ENCODE peak calls at places on chromosomes 1 and 21, in nine cellular contexts. G, I, R, M, L, U, O, K and C are unnamed samples.

GRCh38 chr1:213452504-213452903 is 401.5 kb downstream of the RPS6KC1 start:
- DNase-seq in G (no peak), I (no peak), K (no peak), O (no peak), L (no peak), M (no peak), U (no peak), R (no peak), C (no peak)

GRCh38 chr1:52629021-52629643 is 3.8 kb upstream of the SHISAL2A start:
- DNase-seq in K (no peak), M (no peak), G (peak), L (no peak), U (no peak), O (no peak), I (no peak), R (no peak), C (no peak)

GRCh38 chr1:229792576-229792975 is 166.5 kb downstream of the URB2 start:
- DNase-seq in U (no peak), I (no peak), M (no peak), G (no peak), L (no peak), R (no peak), K (no peak), O (no peak), C (no peak)

GRCh38 chr1:159936284-159936904 is 9.0 kb downstream of the IGSF9 start:
- DNase-seq in K (peak), O (no peak), I (no peak), G (peak), R (peak), L (no peak), U (peak), M (peak), C (no peak)

GRCh38 chr1:36458910-36459309 is 5.3 kb downstream of the MRPS15 start:
- DNase-seq in O (no peak), R (no peak), M (no peak), L (no peak), U (no peak), G (no peak), I (no peak), K (peak), C (no peak)

GRCh38 chr1:204994086-204994862 is 48.7 kb upstream of the CNTN2 start:
- DNase-seq in K (no peak), G (no peak), O (no peak), M (no peak), I (no peak), R (peak), L (no peak), U (no peak), C (no peak)

GRCh38 chr1:16158025-16158424 is 2.2 kb upstream of the EPHA2 start:
- DNase-seq in K (no peak), U (no peak), O (no peak), G (no peak), R (no peak), L (no peak), I (no peak), M (no peak), C (no peak)

GRCh38 chr1:154747380-154747779 is 122.7 kb downstream of the KCNN3 start:
- DNase-seq in K (no peak), M (no peak), G (no peak), I (no peak), L (no peak), R (no peak), O (no peak), U (no peak), C (no peak)

GRCh38 chr1:178436899-178437298 is 59.9 kb downstream of the CLEC20A start:
- DNase-seq in I (no peak), U (no peak), R (no peak), G (no peak), M (no peak), L (no peak), K (no peak), O (no peak), C (no peak)

GRCh38 chr1:77652179-77652745 is 30.2 kb downstream of the ZZZ3 start:
- DNase-seq in L (no peak), G (peak), M (peak), U (no peak), K (no peak), O (no peak), I (no peak), R (peak), C (no peak)

GRCh38 chr21:34693192-34693810 is 24.5 kb downstream of the CLIC6 start:
- DNase-seq in O (peak), L (no peak), M (peak), U (peak), G (peak), R (peak), K (peak), I (peak), C (no peak)

GRCh38 chr1:91752324-91752723 is 133.6 kb downstream of the TGFBR3 start:
- DNase-seq in R (no peak), U (no peak), O (no peak), I (no peak), L (no peak), K (no peak), M (no peak), G (no peak), C (no peak)

GRCh38 chr1:225567789-225568188 is 85.1 kb downstream of the ENAH start:
- DNase-seq in R (no peak), G (peak), I (no peak), M (no peak), O (no peak), K (no peak), L (no peak), U (no peak), C (no peak)

GRCh38 chr1:15188145-15188544 is 34.6 kb downstream of the TMEM51 start:
- DNase-seq in U (no peak), I (no peak), M (no peak), K (no peak), G (no peak), L (no peak), R (no peak), O (no peak), C (no peak)

GRCh38 chr21:46127239-46128105 is 27.9 kb downstream of the FTCD start:
- DNase-seq in K (no peak), M (no peak), G (no peak), U (no peak), O (no peak), L (no peak), I (no peak), R (no peak), C (no peak)

GRCh38 chr1:164768045-164768402 is 209.0 kb downstream of the PBX1 start:
- DNase-seq in O (no peak), U (no peak), R (peak), I (no peak), G (no peak), M (no peak), L (no peak), K (no peak), C (no peak)

GRCh38 chr1:244730153-244730933 is 77.4 kb downstream of the DESI2 start:
- DNase-seq in M (peak), G (peak), U (peak), I (no peak), K (peak), L (no peak), O (no peak), R (peak), C (no peak)

GRCh38 chr1:1672181-1672965 is 13.6 kb upstream of the CDK11B start:
- DNase-seq in G (no peak), M (no peak), O (no peak), R (no peak), I (no peak), K (no peak), U (no peak), L (no peak), C (no peak)

GRCh38 chr1:75690547-75690946 is 34.0 kb upstream of the ACADM start:
- DNase-seq in M (no peak), R (no peak), U (no peak), L (no peak), O (no peak), G (no peak), K (no peak), I (no peak), C (no peak)

GRCh38 chr1:109091196-109092193 is 931 bp downstream of the TMEM167B start:
- DNase-seq in M (peak), K (peak), U (no peak), I (no peak), G (peak), R (peak), L (no peak), O (no peak), C (no peak)

GRCh38 chr1:17010601-17011438 is 908 bp downstream of the ATP13A2 start:
- DNase-seq in U (peak), K (peak), R (peak), I (no peak), O (no peak), L (no peak), G (peak), M (peak), C (no peak)

GRCh38 chr1:9909222-9910046 is 635 bp downstream of the CTNNBIP1 start:
- DNase-seq in O (no peak), K (peak), L (no peak), G (no peak), R (no peak), M (no peak), U (peak), I (no peak), C (no peak)

GRCh38 chr21:34129039-34129891 is 55.9 kb downstream of the MRPS6 start:
- DNase-seq in R (peak), M (peak), I (peak), G (peak), L (peak), K (peak), U (peak), O (no peak), C (peak)

GRCh38 chr21:29297483-29298347 is 1.0 kb upstream of the BACH1 start:
- DNase-seq in G (no peak), M (no peak), I (no peak), U (no peak), R (no peak), K (no peak), L (no peak), O (no peak), C (no peak)
- H3K4me3 ChIP-seq in G (peak), M (peak), I (peak), U (peak), R (peak), K (peak), L (peak), O (peak), C (peak)

DNA sequence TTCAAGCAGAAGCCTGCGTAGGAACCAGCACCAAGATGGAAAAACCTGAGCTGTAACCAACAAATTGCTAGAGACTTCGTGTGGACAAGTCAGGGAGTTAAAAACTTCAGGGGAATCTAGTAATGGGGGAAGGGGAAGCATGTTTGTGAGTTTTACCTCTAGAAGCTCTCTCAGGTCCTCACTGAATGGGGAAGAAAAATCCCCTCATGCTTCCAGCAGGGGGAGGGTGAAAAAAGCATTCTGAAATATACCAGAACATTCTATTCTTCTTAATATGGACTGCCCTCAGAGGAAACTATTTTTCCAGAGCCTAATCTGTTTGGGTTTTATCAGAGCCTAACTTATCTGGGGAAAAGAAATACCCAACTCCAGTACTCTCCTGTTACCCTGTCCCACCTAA is 28.6 kb downstream of the GNG12 start:
- DNase-seq in K (no peak), G (no peak), I (no peak), O (no peak), L (no peak), M (no peak), R (no peak), U (no peak), C (no peak)
- H3K4me3 ChIP-seq in K (no peak), G (no peak), I (no peak), O (no peak), L (peak), M (no peak), R (no peak), U (no peak), C (no peak)

DNA sequence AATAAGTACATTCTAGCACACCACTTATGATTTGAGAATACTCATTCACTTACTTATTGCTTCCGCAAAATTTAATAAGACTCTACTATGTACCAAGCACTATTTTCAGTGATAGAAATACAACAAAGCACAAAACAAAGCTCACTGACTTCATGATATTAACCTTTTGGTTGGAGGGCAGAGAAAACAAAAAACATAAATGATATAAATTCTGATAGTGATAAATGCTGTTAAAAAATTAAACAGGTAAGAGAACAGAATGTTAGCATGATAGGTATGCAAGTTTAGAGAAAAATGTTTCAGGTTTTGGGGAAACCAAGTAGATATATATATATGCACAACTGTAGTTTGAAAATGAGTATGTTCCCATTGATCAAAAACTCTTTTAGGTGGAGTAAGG is 1.2 kb downstream of the LRRC40 start:
- DNase-seq in M (no peak), G (no peak), K (no peak), U (no peak), R (no peak), O (no peak), L (no peak), I (no peak), C (no peak)
- H3K4me3 ChIP-seq in M (peak), G (peak), K (peak), U (peak), R (no peak), O (no peak), L (peak), I (peak), C (peak)

GRCh38 chr1:121413817-121414216 is 229.0 kb downstream of the SRGAP2C start:
- DNase-seq in M (no peak), I (no peak), L (no peak), U (no peak), O (no peak), R (no peak), G (no peak), K (no peak), C (no peak)
- H3K4me3 ChIP-seq in M (no peak), I (no peak), L (no peak), U (no peak), O (no peak), R (no peak), G (no peak), K (no peak), C (no peak)